ENCODE peak calls at places on chromosome 10, in six cellular contexts. C is mammary epithelial cell; W is aorta; Z is CD4-positive, CD25-positive, alpha-beta regulatory T cell; P is SK-N-SH; V is heart right ventricle. I is an unnamed sample.

GRCh38 chr10:79123547-79123963 is 54.8 kb downstream of the ZMIZ1 start:
- DNase-seq in C (no peak), W (no peak), Z (no peak), P (no peak), V (no peak), I (no peak)

GRCh38 chr10:128026620-128027281 is 99.5 kb downstream of the MKI67 start:
- DNase-seq in C (no peak), W (no peak), Z (peak; percentile 61), P (no peak), V (no peak), I (no peak)

GRCh38 chr10:119217937-119218579 is 10.7 kb downstream of the GRK5 start:
- DNase-seq in C (no peak), W (no peak), Z (no peak), P (no peak), V (no peak), I (no peak)

GRCh38 chr10:1094112-1095057 is 38.2 kb downstream of the WDR37 start:
- DNase-seq in C (peak; percentile 46), W (no peak), Z (peak; percentile 20), P (no peak), V (no peak), I (no peak)

GRCh38 chr10:7317799-7318446 is 92.9 kb downstream of the SFMBT2 start:
- DNase-seq in C (no peak), W (no peak), Z (no peak), P (no peak), V (no peak), I (no peak)

GRCh38 chr10:11825796-11826414 is 2.7 kb downstream of the PROSER2 start:
- DNase-seq in C (no peak), W (no peak), Z (no peak), P (no peak), V (no peak), I (no peak)

GRCh38 chr10:57692255-57692980 is 575.3 kb downstream of the IPMK start:
- DNase-seq in C (peak; percentile 78), W (no peak), Z (no peak), P (no peak), V (no peak), I (no peak)

GRCh38 chr10:78856421-78856820 is 212.3 kb upstream of the ZMIZ1 start:
- DNase-seq in C (no peak), W (peak; percentile 66), Z (no peak), P (no peak), V (peak; percentile 83), I (no peak)

GRCh38 chr10:77351386-77351785 is 286.2 kb downstream of the KCNMA1 start:
- DNase-seq in C (no peak), W (no peak), Z (no peak), P (no peak), V (no peak), I (no peak)

GRCh38 chr10:12635127-12635541 is 285.8 kb downstream of the CAMK1D start:
- DNase-seq in C (no peak), W (no peak), Z (peak; percentile 42), P (no peak), V (no peak), I (peak; percentile 34)

GRCh38 chr10:72096115-72097000 is 8.0 kb upstream of the SPOCK2 start:
- DNase-seq in C (no peak), W (no peak), Z (no peak), P (no peak), V (no peak), I (no peak)

GRCh38 chr10:62735464-62736188 is 68.9 kb upstream of the ADO start:
- DNase-seq in C (peak; percentile 50), W (no peak), Z (peak; percentile 26), P (no peak), V (no peak), I (no peak)

GRCh38 chr10:86668297-86669165 is at the start of gene LDB3:
- DNase-seq in C (no peak), W (peak; percentile 85), Z (no peak), P (peak; percentile 65), V (peak; percentile 76), I (no peak)

GRCh38 chr10:1159131-1160061 is 103.2 kb downstream of the WDR37 start:
- DNase-seq in C (no peak), W (no peak), Z (no peak), P (peak; percentile 39), V (no peak), I (no peak)

GRCh38 chr10:92173996-92174395 is 116.9 kb downstream of the CPEB3 start:
- DNase-seq in C (no peak), W (no peak), Z (no peak), P (no peak), V (no peak), I (no peak)

GRCh38 chr10:24974978-24975377 is 22.6 kb upstream of the PRTFDC1 start:
- DNase-seq in C (no peak), W (peak; percentile 64), Z (no peak), P (no peak), V (peak; percentile 38), I (no peak)

GRCh38 chr10:122426834-122427233 is 27.6 kb upstream of the ARMS2 start:
- DNase-seq in C (no peak), W (no peak), Z (no peak), P (no peak), V (no peak), I (no peak)

GRCh38 chr10:127378628-127379027 is 170.5 kb upstream of the NPS start:
- DNase-seq in C (no peak), W (no peak), Z (no peak), P (no peak), V (no peak), I (no peak)

GRCh38 chr10:126421745-126422144 is 33.5 kb upstream of the ADAM12 start:
- DNase-seq in C (peak; percentile 39), W (no peak), Z (no peak), P (no peak), V (no peak), I (no peak)

GRCh38 chr10:43042503-43043341 is 34.1 kb upstream of the RET start:
- DNase-seq in C (no peak), W (peak; percentile 31), Z (no peak), P (peak; percentile 27), V (no peak), I (no peak)

GRCh38 chr10:127293640-127294039 is 97.2 kb upstream of the INSYN2A start:
- DNase-seq in C (peak; percentile 16), W (no peak), Z (peak; percentile 78), P (no peak), V (no peak), I (peak; percentile 77)

GRCh38 chr10:132307823-132308587 is at the start of gene STK32C:
- DNase-seq in C (peak; percentile 69), W (peak; percentile 95), Z (peak; percentile 90), P (peak; percentile 100), V (peak; percentile 94), I (peak; percentile 86)

GRCh38 chr10:107994621-107995274 is 830.2 kb upstream of the SORCS1 start:
- DNase-seq in C (peak; percentile 44), W (no peak), Z (no peak), P (no peak), V (no peak), I (no peak)

GRCh38 chr10:19158870-19159269 is 110.3 kb downstream of the MALRD1 start:
- DNase-seq in C (no peak), W (no peak), Z (no peak), P (no peak), V (no peak), I (no peak)

GRCh38 chr10:58701398-58702135 is 188.9 kb downstream of the BICC1 start:
- DNase-seq in C (peak; percentile 47), W (no peak), Z (no peak), P (no peak), V (no peak), I (no peak)

DNA sequence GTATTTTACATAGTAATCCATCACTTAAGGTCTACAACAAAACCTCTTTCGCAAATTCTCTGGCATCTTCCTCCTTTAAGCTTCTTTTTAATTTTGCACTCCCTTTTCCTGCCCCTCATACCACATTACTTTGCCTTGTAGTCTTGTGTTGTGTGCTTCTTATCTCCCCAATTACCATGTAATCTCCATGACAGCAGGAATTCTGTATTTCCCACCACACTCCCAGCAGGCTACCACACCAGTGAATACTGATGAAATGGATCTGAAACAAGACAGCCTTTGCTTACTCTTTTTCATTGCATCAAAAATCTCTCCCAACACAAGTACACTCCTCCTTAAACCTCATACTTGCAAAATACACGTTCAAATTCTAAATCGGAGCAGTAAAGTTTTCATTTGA is 87.2 kb downstream of the ODAD2 start:
- DNase-seq in C (no peak), W (no peak), Z (no peak), P (no peak), V (no peak), I (no peak)
- H3K4me3 ChIP-seq in C (no peak overlapping the region), W (no peak overlapping the region), Z (no peak overlapping the region), P (no peak overlapping the region), V (no peak overlapping the region), I (no peak overlapping the region)

GRCh38 chr10:103780242-103781149 is 74.9 kb downstream of the SH3PXD2A start:
- DNase-seq in C (peak; percentile 79), W (no peak), Z (no peak), P (no peak), V (no peak), I (no peak)

GRCh38 chr10:103778358-103779139 is 76.8 kb downstream of the SH3PXD2A start:
- DNase-seq in C (no peak), W (no peak), Z (no peak), P (no peak), V (no peak), I (no peak)

GRCh38 chr10:103783686-103784085 is 71.7 kb downstream of the SH3PXD2A start:
- DNase-seq in C (no peak), W (no peak), Z (no peak), P (no peak), V (no peak), I (no peak)

GRCh38 chr10:103784089-103784488 is 71.3 kb downstream of the SH3PXD2A start:
- DNase-seq in C (no peak), W (no peak), Z (no peak), P (no peak), V (no peak), I (no peak)

GRCh38 chr10:103781329-103782061 is 73.9 kb downstream of the SH3PXD2A start:
- DNase-seq in C (peak; percentile 99), W (no peak), Z (peak; percentile 60), P (no peak), V (no peak), I (no peak)
- H3K27ac ChIP-seq in C (peak overlapping the region; percentile 90), W (no peak overlapping the region), Z (no peak overlapping the region), P (peak overlapping the region; percentile 8), V (no peak overlapping the region), I (no peak overlapping the region)

GRCh38 chr10:109889867-109890266 is 33.4 kb downstream of the XPNPEP1 start:
- DNase-seq in C (peak; percentile 89), W (no peak), Z (no peak), P (no peak), V (no peak), I (no peak)

GRCh38 chr10:109887272-109887671 is 36.0 kb downstream of the XPNPEP1 start:
- DNase-seq in C (no peak), W (no peak), Z (no peak), P (no peak), V (no peak), I (no peak)

GRCh38 chr10:109886037-109886787 is 37.1 kb downstream of the XPNPEP1 start:
- DNase-seq in C (no peak), W (no peak), Z (no peak), P (no peak), V (no peak), I (no peak)

GRCh38 chr10:109886788-109887155 is 36.5 kb downstream of the XPNPEP1 start:
- DNase-seq in C (no peak), W (no peak), Z (no peak), P (no peak), V (no peak), I (no peak)

GRCh38 chr10:109887776-109888175 is 35.5 kb downstream of the XPNPEP1 start:
- DNase-seq in C (no peak), W (no peak), Z (no peak), P (no peak), V (no peak), I (no peak)
- H3K36me3 ChIP-seq in C (peaks cover 16% of the 10 kb centered on the region), W (no peaks in the 10 kb centered on the region), Z (peaks cover 50% of the 10 kb centered on the region), P (peaks cover 20% of the 10 kb centered on the region), V (peaks cover 74% of the 10 kb centered on the region), I (peaks cover 47% of the 10 kb centered on the region)

GRCh38 chr10:124802313-124802675 is 675 bp downstream of the ABRAXAS2 start:
- DNase-seq in C (no peak), W (no peak), Z (peak; percentile 25), P (no peak), V (no peak), I (no peak)
- H3K4me3 ChIP-seq in C (peak overlapping the region; percentile 76), W (peak overlapping the region; percentile 100), Z (peak overlapping the region; percentile 88), P (peak overlapping the region; percentile 93), V (peak overlapping the region; percentile 99), I (peak overlapping the region; percentile 76)

I was measured in CD4-positive, alpha-beta memory T cell.